ENCODE peak calls at places on chromosomes 3 and 15, in seven cellular contexts. G is endothelial cell, N is fibroblast of the aortic adventitia, F is breast epithelium, M is BJ, B is fibroblast of pulmonary artery, R is tibial artery. A is an unnamed sample.

GRCh38 chr3:104952160-104952559 is 414.5 kb upstream of the ALCAM start:
- DNase-seq in G (no peak), R (no peak), M (no peak), F (no peak), B (no peak), N (no peak), A (no peak)

GRCh38 chr3:111980716-111981456 is 2.1 kb downstream of the ABHD10 start:
- DNase-seq in B (no peak), G (no peak), R (no peak), M (no peak), N (no peak), F (no peak), A (no peak)

GRCh38 chr3:173892547-173892946 is 495.0 kb downstream of the NLGN1 start:
- DNase-seq in F (no peak), R (no peak), G (no peak), N (no peak), M (no peak), B (no peak), A (peak)

GRCh38 chr15:88605507-88606436 is 15.4 kb upstream of the AEN start:
- DNase-seq in G (peak), R (no peak), M (no peak), F (no peak), N (peak), B (peak), A (no peak)

GRCh38 chr3:42934910-42935309 is 29.0 kb downstream of the ZNF662 start:
- DNase-seq in M (no peak), R (no peak), B (no peak), F (no peak), N (no peak), G (no peak), A (no peak)

GRCh38 chr15:41511331-41512077 is 2.1 kb downstream of the LTK start:
- DNase-seq in G (no peak), N (no peak), B (no peak), M (no peak), R (no peak), F (no peak), A (no peak)

GRCh38 chr15:75348563-75349350 is 1.9 kb downstream of the NEIL1 start:
- DNase-seq in N (no peak), G (no peak), B (no peak), R (no peak), F (no peak), M (no peak), A (no peak)

GRCh38 chr3:16148213-16148612 is 26.3 kb upstream of the GALNT15 start:
- DNase-seq in G (no peak), N (no peak), M (no peak), B (no peak), R (no peak), F (no peak), A (no peak)

GRCh38 chr15:94383706-94384105 is 152.3 kb downstream of the MCTP2 start:
- DNase-seq in G (no peak), F (no peak), N (no peak), B (no peak), R (no peak), M (no peak), A (peak)

GRCh38 chr3:51988286-51989146 is 5.2 kb downstream of the ACY1 start:
- DNase-seq in R (no peak), B (no peak), N (no peak), F (no peak), G (no peak), M (no peak), A (no peak)

GRCh38 chr3:167734498-167735232 is at the start of gene PDCD10:
- DNase-seq in M (peak), F (peak), B (peak), G (peak), R (peak), N (peak), A (peak)

GRCh38 chr3:147407107-147407494 is 758 bp upstream of the ZIC4 start:
- DNase-seq in N (no peak), M (no peak), F (no peak), G (no peak), R (no peak), B (no peak), A (no peak)

GRCh38 chr3:194286747-194287146 is 64.4 kb downstream of the CPN2 start:
- DNase-seq in M (no peak), R (peak), B (no peak), G (no peak), N (no peak), F (no peak), A (no peak)

GRCh38 chr3:38755130-38755529 is 60.9 kb downstream of the SCN10A start:
- DNase-seq in B (peak), N (peak), G (peak), R (no peak), M (no peak), F (no peak), A (peak)

GRCh38 chr15:93048426-93048721 is 40.6 kb downstream of the RGMA start:
- DNase-seq in N (no peak), F (no peak), R (no peak), B (no peak), M (no peak), G (no peak), A (no peak)

GRCh38 chr15:64137226-64137833 is 14.2 kb upstream of the SNX22 start:
- DNase-seq in F (no peak), G (no peak), M (no peak), R (no peak), N (no peak), B (no peak), A (no peak)

GRCh38 chr15:29854413-29854812 is 32.1 kb upstream of the TJP1 start:
- DNase-seq in M (no peak), B (no peak), N (no peak), R (peak), F (no peak), G (no peak), A (peak)

GRCh38 chr15:66078196-66078928 is 175.2 kb downstream of the MEGF11 start:
- DNase-seq in N (no peak), F (no peak), B (no peak), M (no peak), G (no peak), R (no peak), A (no peak)
- TF ChIP-seq CTCF in N (no peak), F (no peak), B (no peak), M (no peak), G (no peak), R (no peak), A (no peak)

DNA sequence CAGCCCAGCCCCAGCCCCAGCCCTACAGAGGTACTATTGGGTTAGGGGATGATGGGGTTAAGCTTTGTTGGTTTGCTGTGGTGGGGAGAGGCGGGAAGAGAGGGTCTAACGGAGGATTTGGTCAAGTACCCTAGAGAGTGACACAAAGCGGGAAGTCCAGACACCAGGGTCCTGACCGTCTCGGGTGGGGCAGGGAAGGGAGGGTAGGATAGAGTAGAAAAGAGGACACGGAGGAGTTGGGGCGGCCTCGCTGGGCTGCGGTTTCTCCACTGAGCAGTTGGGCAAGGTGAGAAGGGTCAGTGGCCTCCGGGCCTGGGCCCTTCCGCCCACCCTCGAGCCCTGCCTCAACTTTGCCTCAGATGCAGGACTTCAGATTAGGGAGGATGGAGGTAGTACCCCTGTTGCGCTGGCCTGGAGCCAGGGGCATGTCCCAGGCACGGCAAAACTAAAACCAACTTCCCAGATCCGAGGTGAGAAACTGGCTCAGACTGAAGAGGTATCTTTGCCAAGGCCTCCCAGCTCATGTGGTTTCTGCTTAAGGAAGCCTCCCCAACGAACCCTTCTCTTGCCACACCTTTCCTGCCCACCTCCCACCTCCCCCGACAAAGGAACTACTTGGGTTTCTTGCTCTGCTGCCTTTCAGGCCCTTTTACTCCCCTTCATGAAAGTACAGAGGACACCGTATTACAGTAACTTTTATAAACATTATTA is 551 bp downstream of the PML start:
- DNase-seq in B (no peak), M (no peak), N (peak), R (no peak), F (peak), G (no peak), A (peak)
- TF ChIP-seq CTCF in B (no peak), M (no peak), N (no peak), R (no peak), F (no peak), G (no peak), A (no peak)

GRCh38 chr3:44206301-44206700 is 35.4 kb upstream of the TOPAZ1 start:
- DNase-seq in M (no peak), F (no peak), N (no peak), G (no peak), R (no peak), B (no peak), A (no peak)
- TF ChIP-seq CTCF in M (no peak), F (no peak), N (no peak), G (no peak), R (no peak), B (no peak), A (no peak)

DNA sequence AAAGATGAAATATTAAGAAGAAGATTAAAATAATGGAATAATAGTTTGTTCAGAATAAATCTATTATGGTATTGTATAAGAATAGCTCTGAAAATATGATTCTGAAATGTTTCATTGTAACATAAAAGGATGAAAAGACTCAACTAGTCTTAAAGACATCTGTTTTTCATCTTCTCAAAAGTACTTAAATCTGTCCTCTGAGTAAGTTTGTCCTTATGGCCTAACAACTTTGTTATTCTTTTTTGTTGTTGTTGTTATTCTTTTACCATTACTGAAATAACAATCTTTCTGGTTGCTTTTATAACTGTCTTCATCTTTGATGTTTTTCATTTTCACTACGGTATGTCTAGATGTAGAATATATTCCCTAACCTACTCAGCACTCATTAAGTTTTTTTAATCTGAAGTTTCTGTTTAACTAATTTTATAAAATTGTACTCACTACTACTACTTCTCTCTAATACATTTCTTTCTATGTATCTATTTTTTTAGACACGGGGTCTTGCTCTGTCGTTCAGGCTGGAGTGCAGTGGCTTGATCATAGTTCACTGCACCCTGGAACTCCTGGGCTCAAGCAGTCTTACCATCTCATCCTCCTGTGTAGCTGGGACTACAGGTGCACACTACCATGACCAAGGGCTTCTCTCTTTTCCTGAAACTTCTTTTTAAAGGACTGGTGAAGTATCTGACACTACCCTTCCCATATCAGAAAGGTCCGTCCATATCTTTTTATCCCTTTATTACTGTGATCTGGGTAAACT is 240.7 kb downstream of the PCCB start:
- DNase-seq in F (no peak), G (no peak), M (no peak), N (no peak), R (no peak), B (no peak), A (no peak)
- TF ChIP-seq CTCF in F (no peak), G (no peak), M (no peak), N (no peak), R (no peak), B (no peak), A (no peak)

GRCh38 chr3:153513236-153513635 is 351.2 kb downstream of the RAP2B start:
- DNase-seq in G (peak), F (no peak), M (no peak), R (no peak), N (peak), B (peak), A (peak)
- TF ChIP-seq CTCF in G (peak), F (no peak), M (no peak), R (no peak), N (peak), B (peak), A (no peak)

GRCh38 chr3:156518726-156519125 is 36.2 kb downstream of the SSR3 start:
- DNase-seq in G (no peak), N (peak), F (no peak), M (no peak), B (no peak), R (no peak), A (no peak)

GRCh38 chr3:156519758-156520162 is 35.2 kb downstream of the SSR3 start:
- DNase-seq in G (no peak), B (no peak), F (no peak), M (no peak), N (no peak), R (no peak), A (no peak)

GRCh38 chr3:156513619-156514018 is 41.3 kb downstream of the SSR3 start:
- DNase-seq in M (no peak), F (no peak), N (no peak), R (no peak), G (no peak), B (no peak), A (no peak)

GRCh38 chr3:156516951-156517350 is 38.0 kb downstream of the SSR3 start:
- DNase-seq in R (no peak), N (peak), G (no peak), F (no peak), M (no peak), B (no peak), A (no peak)

GRCh38 chr3:156516284-156516683 is 38.6 kb downstream of the SSR3 start:
- DNase-seq in F (no peak), R (no peak), N (peak), B (no peak), G (no peak), M (no peak), A (no peak)
- TF ChIP-seq CTCF in F (no peak), R (no peak), N (no peak), B (no peak), G (no peak), M (no peak), A (no peak)

DNA sequence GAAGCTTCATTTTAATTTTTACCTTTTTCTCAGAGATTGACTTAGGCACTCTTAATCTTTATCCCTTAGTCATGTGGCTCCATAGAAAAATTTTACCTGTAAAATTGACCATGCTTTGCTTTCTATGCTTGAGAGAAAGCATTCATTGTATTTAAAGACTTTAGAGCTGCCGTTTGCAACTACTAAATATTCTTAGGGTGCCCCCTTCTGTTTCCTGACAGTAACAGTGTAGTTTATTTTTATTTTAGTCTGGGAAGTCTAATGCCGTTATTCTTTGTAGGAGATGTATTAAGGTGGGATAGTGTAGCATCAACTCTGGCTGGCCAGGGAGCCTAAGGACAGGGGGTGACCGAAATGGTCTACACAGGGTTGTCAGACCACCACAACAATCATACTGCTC is 84.5 kb upstream of the SYNPR start:
- DNase-seq in R (no peak), B (peak), N (peak), G (no peak), M (no peak), F (no peak), A (peak)
- TF ChIP-seq CTCF in R (peak), B (peak), N (peak), G (peak), M (peak), F (no peak), A (peak)